ENCODE peak calls at places on chromosomes 16 and 17, in four cellular contexts. L is stimulated activated CD4-positive, alpha-beta T cell treated with anti-CD3 and anti-CD28 coated beads, Interleukin-4, amount 100 ng/mL, for 4 hours; U is CD4-positive, alpha-beta T cell; N is NCI-H1436 treated with DMSO at 0.1 percent for 48 hours. O is an unnamed sample.

GRCh38 chr16:50478773-50479149 is 69.4 kb upstream of the NKD1 start:
- DNase-seq in L (no peak), U (no peak), N (peak), O (no peak)

GRCh38 chr16:29802416-29802935 is 3.9 kb upstream of the MAZ start:
- DNase-seq in L (no peak), U (no peak), N (no peak), O (no peak)

GRCh38 chr17:35577826-35578194 is 561 bp downstream of the PEX12 start:
- DNase-seq in L (no peak), U (no peak), N (no peak), O (no peak)

GRCh38 chr16:13936596-13937081 is 16.7 kb downstream of the ERCC4 start:
- DNase-seq in L (no peak), U (no peak), N (no peak), O (no peak)

GRCh38 chr17:27807567-27808470 is 7.5 kb upstream of the NOS2 start:
- DNase-seq in L (peak), U (peak), N (peak), O (peak)

GRCh38 chr16:4517812-4518211 is 20.8 kb downstream of the CDIP1 start:
- DNase-seq in L (no peak), U (no peak), N (no peak), O (no peak)

GRCh38 chr16:15572329-15573001 is 70.5 kb downstream of the MARF1 start:
- DNase-seq in L (no peak), U (no peak), N (no peak), O (no peak)

GRCh38 chr17:21375757-21376584 is at the start of gene KCNJ12:
- DNase-seq in L (no peak), U (no peak), N (no peak), O (no peak)

GRCh38 chr17:58097384-58098088 is 14.3 kb downstream of the DYNLL2 start:
- DNase-seq in L (no peak), U (no peak), N (no peak), O (no peak)

GRCh38 chr17:82004485-82005455 is 17.9 kb downstream of the CENPX start:
- DNase-seq in L (no peak), U (no peak), N (no peak), O (no peak)

GRCh38 chr17:61000911-61001310 is 323.3 kb downstream of the BCAS3 start:
- DNase-seq in L (no peak), U (no peak), N (no peak), O (no peak)

GRCh38 chr17:68080411-68081150 is 45.0 kb downstream of the KPNA2 start:
- DNase-seq in L (no peak), U (no peak), N (no peak), O (no peak)

GRCh38 chr16:84970447-84971127 is 40.7 kb downstream of the ZDHHC7 start:
- DNase-seq in L (peak), U (peak), N (no peak), O (peak)

GRCh38 chr16:71709231-71709781 is 15.2 kb downstream of the PHLPP2 start:
- DNase-seq in L (no peak), U (no peak), N (no peak), O (no peak)

GRCh38 chr17:57464191-57464864 is 208.0 kb downstream of the MSI2 start:
- DNase-seq in L (no peak), U (no peak), N (no peak), O (no peak)

GRCh38 chr16:4696905-4697866 is 3.8 kb downstream of the NUDT16L1 start:
- DNase-seq in L (no peak), U (no peak), N (no peak), O (no peak)

GRCh38 chr17:18962494-18962815 is 10.5 kb downstream of the SLC5A10 start:
- DNase-seq in L (no peak), U (no peak), N (no peak), O (no peak)

GRCh38 chr16:27520982-27521673 is 28.6 kb downstream of the GTF3C1 start:
- DNase-seq in L (no peak), U (no peak), N (no peak), O (no peak)

GRCh38 chr16:84738255-84739038 is 38.6 kb downstream of the USP10 start:
- DNase-seq in L (peak), U (peak), N (no peak), O (peak)

GRCh38 chr16:56321159-56321558 is 104.2 kb downstream of the AMFR start:
- DNase-seq in L (no peak), U (no peak), N (no peak), O (no peak)

GRCh38 chr17:75909051-75909811 is 4.5 kb upstream of the MRPL38 start:
- DNase-seq in L (no peak), U (no peak), N (peak), O (no peak)

GRCh38 chr17:48755346-48755745 is 26.8 kb upstream of the HOXB13 start:
- DNase-seq in L (no peak), U (no peak), N (no peak), O (no peak)

GRCh38 chr17:76107507-76107906 is 3.9 kb upstream of the EXOC7 start:
- DNase-seq in L (no peak), U (no peak), N (no peak), O (no peak)

GRCh38 chr17:44808156-44808555 is 21.9 kb downstream of the GJC1 start:
- DNase-seq in L (no peak), U (no peak), N (no peak), O (no peak)

GRCh38 chr16:29710227-29711219 is 31.5 kb downstream of the QPRT start:
- DNase-seq in L (peak), U (no peak), N (no peak), O (no peak)

GRCh38 chr16:53465606-53466290 is 31.5 kb downstream of the RBL2 start:
- DNase-seq in L (no peak), U (no peak), N (no peak), O (no peak)

GRCh38 chr17:32958418-32958817 is 30.5 kb downstream of the TMEM98 start:
- DNase-seq in L (no peak), U (no peak), N (no peak), O (no peak)

GRCh38 chr17:76246080-76247066 is 6.1 kb upstream of the RNF157 start:
- DNase-seq in L (no peak), U (no peak), N (no peak), O (no peak)

GRCh38 chr16:81632392-81633146 is 146.5 kb upstream of the PLCG2 start:
- DNase-seq in L (peak), U (peak), N (no peak), O (peak)

GRCh38 chr17:79109584-79109983 is 35.0 kb downstream of the ENGASE start:
- DNase-seq in L (no peak), U (no peak), N (no peak), O (no peak)

GRCh38 chr17:81685108-81685507 is 1.3 kb downstream of the HGS start:
- DNase-seq in L (peak), U (no peak), N (no peak), O (no peak)

GRCh38 chr17:72591500-72592241 is 470.9 kb downstream of the SOX9 start:
- DNase-seq in L (no peak), U (no peak), N (no peak), O (no peak)